ENCODE peak calls at places on chromosomes 4 and X, in four cellular contexts. W, R, Y and K are unnamed samples.

GRCh38 chr4:83724488-83725060 is 188.7 kb downstream of the GPAT3 start:
- DNase-seq in W (no peak), R (no peak), Y (no peak), K (no peak)

GRCh38 chr4:42397635-42398447 is 553 bp downstream of the SHISA3 start:
- DNase-seq in W (peak; percentile 54), R (no peak), Y (no peak), K (no peak)

GRCh38 chr4:37188100-37188499 is 56.4 kb upstream of the NWD2 start:
- DNase-seq in W (peak; percentile 4), R (no peak), Y (no peak), K (no peak)

GRCh38 chrX:49071877-49072711 is 1.7 kb downstream of the PRAF2 start:
- DNase-seq in W (no peak), R (no peak), Y (no peak), K (no peak)

GRCh38 chr4:70508801-70509200 is 9.6 kb upstream of the AMTN start:
- DNase-seq in W (no peak), R (no peak), Y (no peak), K (no peak)

GRCh38 chr4:112862318-112862674 is 187.2 kb upstream of the ANK2 start:
- DNase-seq in W (no peak), R (no peak), Y (no peak), K (no peak)

GRCh38 chrX:37425370-37425769 is 76.2 kb downstream of the PRRG1 start:
- DNase-seq in W (no peak), R (no peak), Y (no peak), K (no peak)

GRCh38 chr4:119525005-119525749 is 103.4 kb downstream of the PDE5A start:
- DNase-seq in W (no peak), R (no peak), Y (no peak), K (no peak)

GRCh38 chr4:103105558-103106356 is 6.1 kb upstream of the BDH2 start:
- DNase-seq in W (no peak), R (no peak), Y (no peak), K (no peak)

GRCh38 chrX:46251755-46252154 is 293.5 kb downstream of the ZNF674 start:
- DNase-seq in W (no peak), R (no peak), Y (no peak), K (no peak)

GRCh38 chrX:15107367-15107988 is 162.4 kb downstream of the ASB9 start:
- DNase-seq in W (peak; percentile 3), R (no peak), Y (no peak), K (no peak)

GRCh38 chr4:184746532-184746870 is 12.6 kb upstream of the CENPU start:
- DNase-seq in W (no peak), R (no peak), Y (no peak), K (no peak)

GRCh38 chr4:123505077-123505456 is 108.5 kb downstream of the SPRY1 start:
- DNase-seq in W (no peak), R (no peak), Y (no peak), K (no peak)

GRCh38 chr4:75037253-75037652 is 104.3 kb downstream of the PARM1 start:
- DNase-seq in W (peak; percentile 3), R (no peak), Y (peak; percentile 23), K (no peak)

GRCh38 chrX:1659664-1660461 is 45.0 kb downstream of the ASMT start:
- DNase-seq in W (no peak), R (no peak), Y (no peak), K (no peak)

GRCh38 chr4:52612341-52612740 is 46.8 kb downstream of the USP46 start:
- DNase-seq in W (no peak), R (no peak), Y (no peak), K (no peak)

GRCh38 chr4:30537462-30537861 is 182.7 kb upstream of the PCDH7 start:
- DNase-seq in W (no peak), R (no peak), Y (no peak), K (no peak)

GRCh38 chr4:90318208-90318607 is 191.0 kb downstream of the CCSER1 start:
- DNase-seq in W (no peak), R (no peak), Y (no peak), K (no peak)

GRCh38 chr4:3833326-3833989 is 67.3 kb downstream of the ADRA2C start:
- DNase-seq in W (no peak), R (no peak), Y (no peak), K (no peak)

GRCh38 chrX:23332888-23333821 is 1.5 kb upstream of the PTCHD1 start:
- DNase-seq in W (no peak), R (no peak), Y (no peak), K (no peak)

GRCh38 chr4:122703868-122704267 is 28.6 kb upstream of the BBS12 start:
- DNase-seq in W (no peak), R (no peak), Y (no peak), K (no peak)

GRCh38 chr4:182306792-182307507 is 63.7 kb downstream of the TENM3 start:
- DNase-seq in W (peak; percentile 42), R (no peak), Y (no peak), K (no peak)